ENCODE peak calls at places on chromosome 14, in six cellular contexts. One of them, this sample, is unnamed.

GRCh38 chr14:69346710-69347109 is 51.4 kb downstream of the ERH start:
- DNase-seq in thoracic aorta: no peak
- DNase-seq in mucosa of descending colon: no peak
- DNase-seq in NB4: no peak
- DNase-seq in fibroblast of mammary gland: no peak
- DNase-seq in progenitor cell of endocrine pancreas: peak; percentile 47
- DNase-seq in this sample: no peak

GRCh38 chr14:68665116-68665515 is 127.8 kb downstream of the ZFP36L1 start:
- DNase-seq in thoracic aorta: no peak
- DNase-seq in mucosa of descending colon: no peak
- DNase-seq in NB4: no peak
- DNase-seq in fibroblast of mammary gland: peak; percentile 88
- DNase-seq in progenitor cell of endocrine pancreas: no peak
- DNase-seq in this sample: no peak

GRCh38 chr14:68379510-68380303 is 413.2 kb downstream of the ZFP36L1 start:
- DNase-seq in thoracic aorta: no peak
- DNase-seq in mucosa of descending colon: peak; percentile 81
- DNase-seq in NB4: no peak
- DNase-seq in fibroblast of mammary gland: no peak
- DNase-seq in progenitor cell of endocrine pancreas: no peak
- DNase-seq in this sample: no peak

GRCh38 chr14:67806228-67806627 is 10.2 kb downstream of the ZFYVE26 start:
- DNase-seq in thoracic aorta: no peak
- DNase-seq in mucosa of descending colon: no peak
- DNase-seq in NB4: peak; percentile 18
- DNase-seq in fibroblast of mammary gland: peak; percentile 55
- DNase-seq in progenitor cell of endocrine pancreas: no peak
- DNase-seq in this sample: no peak

GRCh38 chr14:50967719-50968266 is 23.5 kb upstream of the PYGL start:
- DNase-seq in thoracic aorta: no peak
- DNase-seq in mucosa of descending colon: no peak
- DNase-seq in NB4: no peak
- DNase-seq in fibroblast of mammary gland: no peak
- DNase-seq in progenitor cell of endocrine pancreas: no peak
- DNase-seq in this sample: no peak

GRCh38 chr14:28608438-28608837 is 158.1 kb upstream of the FOXG1 start:
- DNase-seq in thoracic aorta: no peak
- DNase-seq in mucosa of descending colon: no peak
- DNase-seq in NB4: no peak
- DNase-seq in fibroblast of mammary gland: peak; percentile 10
- DNase-seq in progenitor cell of endocrine pancreas: no peak
- DNase-seq in this sample: no peak

GRCh38 chr14:69287096-69287991 is 27.4 kb downstream of the GALNT16 start:
- DNase-seq in thoracic aorta: no peak
- DNase-seq in mucosa of descending colon: no peak
- DNase-seq in NB4: no peak
- DNase-seq in fibroblast of mammary gland: peak; percentile 63
- DNase-seq in progenitor cell of endocrine pancreas: no peak
- DNase-seq in this sample: no peak

GRCh38 chr14:106790189-106791036 is 1264.0 kb downstream of the TMEM121 start:
- DNase-seq in thoracic aorta: no peak
- DNase-seq in mucosa of descending colon: peak; percentile 84
- DNase-seq in NB4: peak; percentile 72
- DNase-seq in fibroblast of mammary gland: no peak
- DNase-seq in progenitor cell of endocrine pancreas: no peak
- DNase-seq in this sample: no peak

GRCh38 chr14:64891839-64892375 is 12.2 kb upstream of the SPTB start:
- DNase-seq in thoracic aorta: no peak
- DNase-seq in mucosa of descending colon: no peak
- DNase-seq in NB4: peak; percentile 77
- DNase-seq in fibroblast of mammary gland: peak; percentile 75
- DNase-seq in progenitor cell of endocrine pancreas: no peak
- DNase-seq in this sample: no peak

GRCh38 chr14:86654558-86655184 is 1124.7 kb downstream of the FLRT2 start:
- DNase-seq in thoracic aorta: no peak
- DNase-seq in mucosa of descending colon: no peak
- DNase-seq in NB4: peak; percentile 66
- DNase-seq in fibroblast of mammary gland: peak; percentile 57
- DNase-seq in progenitor cell of endocrine pancreas: no peak
- DNase-seq in this sample: peak; percentile 56

GRCh38 chr14:100028990-100029677 is 36.1 kb upstream of the EVL start:
- DNase-seq in thoracic aorta: no peak
- DNase-seq in mucosa of descending colon: no peak
- DNase-seq in NB4: no peak
- DNase-seq in fibroblast of mammary gland: peak; percentile 20
- DNase-seq in progenitor cell of endocrine pancreas: no peak
- DNase-seq in this sample: no peak

GRCh38 chr14:90508536-90509254 is 111.9 kb downstream of the CALM1 start:
- DNase-seq in thoracic aorta: no peak
- DNase-seq in mucosa of descending colon: peak; percentile 72
- DNase-seq in NB4: no peak
- DNase-seq in fibroblast of mammary gland: no peak
- DNase-seq in progenitor cell of endocrine pancreas: no peak
- DNase-seq in this sample: peak; percentile 58

GRCh38 chr14:94009767-94010166 is 12.7 kb downstream of the CCDC197 start:
- DNase-seq in thoracic aorta: no peak
- DNase-seq in mucosa of descending colon: no peak
- DNase-seq in NB4: no peak
- DNase-seq in fibroblast of mammary gland: peak; percentile 55
- DNase-seq in progenitor cell of endocrine pancreas: no peak
- DNase-seq in this sample: no peak

GRCh38 chr14:38951451-38951850 is 151.6 kb downstream of the SEC23A start:
- DNase-seq in thoracic aorta: no peak
- DNase-seq in mucosa of descending colon: no peak
- DNase-seq in NB4: no peak
- DNase-seq in fibroblast of mammary gland: peak; percentile 54
- DNase-seq in progenitor cell of endocrine pancreas: no peak
- DNase-seq in this sample: no peak

GRCh38 chr14:24734917-24735500 is 101.0 kb upstream of the GZMB start:
- DNase-seq in thoracic aorta: no peak
- DNase-seq in mucosa of descending colon: no peak
- DNase-seq in NB4: peak; percentile 72
- DNase-seq in fibroblast of mammary gland: peak; percentile 82
- DNase-seq in progenitor cell of endocrine pancreas: peak; percentile 21
- DNase-seq in this sample: no peak

GRCh38 chr14:75092698-75093097 is 23.3 kb downstream of the ZC2HC1C start:
- DNase-seq in thoracic aorta: no peak
- DNase-seq in mucosa of descending colon: no peak
- DNase-seq in NB4: no peak
- DNase-seq in fibroblast of mammary gland: no peak
- DNase-seq in progenitor cell of endocrine pancreas: no peak
- DNase-seq in this sample: no peak

GRCh38 chr14:85532570-85532969 is 2.6 kb downstream of the FLRT2 start:
- DNase-seq in thoracic aorta: no peak
- DNase-seq in mucosa of descending colon: no peak
- DNase-seq in NB4: no peak
- DNase-seq in fibroblast of mammary gland: no peak
- DNase-seq in progenitor cell of endocrine pancreas: no peak
- DNase-seq in this sample: no peak

GRCh38 chr14:58587271-58587670 is 50.5 kb upstream of the DACT1 start:
- DNase-seq in thoracic aorta: no peak
- DNase-seq in mucosa of descending colon: no peak
- DNase-seq in NB4: no peak
- DNase-seq in fibroblast of mammary gland: peak; percentile 52
- DNase-seq in progenitor cell of endocrine pancreas: no peak
- DNase-seq in this sample: no peak

GRCh38 chr14:58584383-58584782 is 53.4 kb upstream of the DACT1 start:
- DNase-seq in thoracic aorta: no peak
- DNase-seq in mucosa of descending colon: no peak
- DNase-seq in NB4: no peak
- DNase-seq in fibroblast of mammary gland: no peak
- DNase-seq in progenitor cell of endocrine pancreas: no peak
- DNase-seq in this sample: no peak
- TF ChIP-seq CTCF in thoracic aorta: no peak
- TF ChIP-seq CTCF in mucosa of descending colon: no peak
- TF ChIP-seq CTCF in NB4: no peak
- TF ChIP-seq CTCF in fibroblast of mammary gland: no peak
- TF ChIP-seq CTCF in progenitor cell of endocrine pancreas: no peak
- TF ChIP-seq CTCF in this sample: no peak

GRCh38 chr14:104370256-104370870 is 209.2 kb upstream of the C14orf180 start:
- DNase-seq in thoracic aorta: no peak
- DNase-seq in mucosa of descending colon: peak; percentile 42
- DNase-seq in NB4: peak; percentile 23
- DNase-seq in fibroblast of mammary gland: no peak
- DNase-seq in progenitor cell of endocrine pancreas: no peak
- DNase-seq in this sample: no peak
- TF ChIP-seq CTCF in thoracic aorta: no peak
- TF ChIP-seq CTCF in mucosa of descending colon: no peak
- TF ChIP-seq CTCF in NB4: peak; percentile 36
- TF ChIP-seq CTCF in fibroblast of mammary gland: no peak
- TF ChIP-seq CTCF in progenitor cell of endocrine pancreas: peak; percentile 59
- TF ChIP-seq CTCF in this sample: no peak

GRCh38 chr14:61269321-61270083 is 11.6 kb downstream of the TMEM30B start:
- DNase-seq in thoracic aorta: peak; percentile 16
- DNase-seq in mucosa of descending colon: peak; percentile 54
- DNase-seq in NB4: peak; percentile 67
- DNase-seq in fibroblast of mammary gland: peak; percentile 72
- DNase-seq in progenitor cell of endocrine pancreas: peak; percentile 54
- DNase-seq in this sample: peak; percentile 72
- TF ChIP-seq CTCF in thoracic aorta: peak; percentile 75
- TF ChIP-seq CTCF in mucosa of descending colon: peak; percentile 37
- TF ChIP-seq CTCF in NB4: peak; percentile 66
- TF ChIP-seq CTCF in fibroblast of mammary gland: peak; percentile 74
- TF ChIP-seq CTCF in progenitor cell of endocrine pancreas: peak; percentile 76
- TF ChIP-seq CTCF in this sample: peak; percentile 68

GRCh38 chr14:54902521-54903420 is at the start of gene GCH1:
- DNase-seq in thoracic aorta: no peak
- DNase-seq in mucosa of descending colon: peak; percentile 90
- DNase-seq in NB4: peak; percentile 70
- DNase-seq in fibroblast of mammary gland: no peak
- DNase-seq in progenitor cell of endocrine pancreas: peak; percentile 89
- DNase-seq in this sample: peak; percentile 77
- TF ChIP-seq CTCF in thoracic aorta: no peak
- TF ChIP-seq CTCF in mucosa of descending colon: peak; percentile 37
- TF ChIP-seq CTCF in NB4: no peak
- TF ChIP-seq CTCF in fibroblast of mammary gland: no peak
- TF ChIP-seq CTCF in progenitor cell of endocrine pancreas: peak; percentile 69
- TF ChIP-seq CTCF in this sample: peak; percentile 49

GRCh38 chr14:22657861-22658260 is 13.7 kb upstream of the OR6J1 start:
- DNase-seq in thoracic aorta: no peak
- DNase-seq in mucosa of descending colon: no peak
- DNase-seq in NB4: peak; percentile 44
- DNase-seq in fibroblast of mammary gland: peak; percentile 71
- DNase-seq in progenitor cell of endocrine pancreas: no peak
- DNase-seq in this sample: no peak
- TF ChIP-seq CTCF in thoracic aorta: no peak
- TF ChIP-seq CTCF in mucosa of descending colon: no peak
- TF ChIP-seq CTCF in NB4: peak; percentile 30
- TF ChIP-seq CTCF in fibroblast of mammary gland: peak; percentile 77
- TF ChIP-seq CTCF in progenitor cell of endocrine pancreas: peak; percentile 26
- TF ChIP-seq CTCF in this sample: no peak

GRCh38 chr14:101736585-101736984 is 24.9 kb upstream of the PPP2R5C start:
- DNase-seq in thoracic aorta: no peak
- DNase-seq in mucosa of descending colon: no peak
- DNase-seq in NB4: no peak
- DNase-seq in fibroblast of mammary gland: no peak
- DNase-seq in progenitor cell of endocrine pancreas: no peak
- DNase-seq in this sample: no peak

GRCh38 chr14:101738921-101739320 is 22.6 kb upstream of the PPP2R5C start:
- DNase-seq in thoracic aorta: no peak
- DNase-seq in mucosa of descending colon: no peak
- DNase-seq in NB4: no peak
- DNase-seq in fibroblast of mammary gland: no peak
- DNase-seq in progenitor cell of endocrine pancreas: no peak
- DNase-seq in this sample: no peak

GRCh38 chr14:101739446-101740141 is 21.9 kb upstream of the PPP2R5C start:
- DNase-seq in thoracic aorta: no peak
- DNase-seq in mucosa of descending colon: no peak
- DNase-seq in NB4: no peak
- DNase-seq in fibroblast of mammary gland: no peak
- DNase-seq in progenitor cell of endocrine pancreas: no peak
- DNase-seq in this sample: no peak

GRCh38 chr14:101736071-101736470 is 25.4 kb upstream of the PPP2R5C start:
- DNase-seq in thoracic aorta: no peak
- DNase-seq in mucosa of descending colon: no peak
- DNase-seq in NB4: no peak
- DNase-seq in fibroblast of mammary gland: no peak
- DNase-seq in progenitor cell of endocrine pancreas: no peak
- DNase-seq in this sample: no peak

DNA sequence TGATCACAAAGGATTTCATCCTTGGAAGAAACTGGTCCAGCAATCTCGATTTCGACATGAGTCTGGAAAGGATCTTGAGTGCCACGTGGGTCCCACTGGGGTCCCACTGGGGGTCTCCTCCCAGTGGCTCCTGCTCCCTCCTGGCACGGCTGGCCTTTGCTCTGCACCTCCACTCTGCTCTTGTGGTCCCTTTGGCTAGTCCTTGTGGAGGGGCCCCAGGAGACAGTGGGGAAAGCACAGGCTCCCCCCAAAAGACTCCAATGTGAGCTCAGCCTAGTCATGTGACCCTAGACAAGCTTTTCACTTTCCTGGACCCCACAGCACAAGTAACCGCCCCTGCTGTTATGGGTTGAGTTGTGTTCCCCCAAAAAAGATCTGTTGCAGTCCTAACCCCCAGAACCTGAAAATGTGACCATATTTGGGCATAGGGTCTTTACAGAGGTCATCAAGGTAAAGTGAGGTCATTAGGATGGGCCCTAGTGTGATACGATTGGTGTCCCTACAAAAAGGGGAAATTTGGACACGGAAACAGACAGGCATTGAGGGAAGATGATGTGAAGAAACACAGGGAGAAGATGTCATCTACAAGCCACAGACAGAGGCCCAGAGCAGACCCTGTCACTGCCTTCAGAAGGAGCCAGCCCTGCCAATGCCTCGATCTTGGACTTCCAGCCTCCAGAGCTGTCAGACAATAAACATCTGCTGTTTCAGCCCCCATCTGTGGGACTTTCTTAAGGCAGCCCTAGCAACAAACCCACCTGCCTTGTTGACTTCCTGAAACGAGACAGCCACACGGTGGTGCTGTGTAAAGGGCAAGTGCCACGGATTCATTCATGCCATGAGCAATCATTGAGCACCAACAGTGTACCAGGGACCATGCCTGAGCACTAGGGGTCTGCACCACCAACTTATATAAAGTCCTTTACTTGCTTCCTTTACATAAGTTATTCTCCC is 23.8 kb upstream of the PPP2R5C start:
- DNase-seq in thoracic aorta: no peak
- DNase-seq in mucosa of descending colon: no peak
- DNase-seq in NB4: peak; percentile 34
- DNase-seq in fibroblast of mammary gland: no peak
- DNase-seq in progenitor cell of endocrine pancreas: no peak
- DNase-seq in this sample: no peak
- TF ChIP-seq CTCF in thoracic aorta: no peak
- TF ChIP-seq CTCF in mucosa of descending colon: no peak
- TF ChIP-seq CTCF in NB4: peak; percentile 27
- TF ChIP-seq CTCF in fibroblast of mammary gland: no peak
- TF ChIP-seq CTCF in progenitor cell of endocrine pancreas: no peak
- TF ChIP-seq CTCF in this sample: no peak

This sample was measured in mesothelial cell of epicardium.